ENCODE peak calls at places on chromosome 5, in eight cellular contexts. W, P, H, D, U, O, G and E are unnamed samples.

GRCh38 chr5:61575103-61575502 is 243.0 kb downstream of the ZSWIM6 start:
- DNase-seq in G (peak), O (no peak), P (no peak), U (peak), D (peak), H (no peak), W (peak), E (peak)

GRCh38 chr5:159673538-159673937 is 242.7 kb upstream of the ADRA1B start:
- DNase-seq in P (no peak), O (no peak), G (no peak), D (no peak), W (no peak), U (no peak), H (no peak), E (no peak)

GRCh38 chr5:61301820-61302563 is 30.1 kb upstream of the ZSWIM6 start:
- DNase-seq in D (peak), O (no peak), H (peak), W (peak), U (peak), P (peak), G (peak), E (no peak)

GRCh38 chr5:37184748-37185364 is 64.3 kb downstream of the CPLANE1 start:
- DNase-seq in O (peak), H (no peak), G (no peak), P (no peak), D (no peak), W (no peak), U (no peak), E (no peak)

GRCh38 chr5:167352801-167353200 is 938.6 kb upstream of the WWC1 start:
- DNase-seq in D (no peak), U (no peak), W (peak), H (no peak), O (no peak), G (no peak), P (no peak), E (no peak)

GRCh38 chr5:175107865-175108264 is 336.1 kb downstream of the DRD1 start:
- DNase-seq in D (no peak), P (no peak), O (no peak), G (no peak), W (no peak), U (no peak), H (no peak), E (no peak)

GRCh38 chr5:170221319-170221718 is 11.5 kb upstream of the C5orf58 start:
- DNase-seq in D (peak), P (no peak), O (no peak), U (no peak), W (peak), H (no peak), G (peak), E (no peak)

GRCh38 chr5:121273818-121274433 is 577.8 kb upstream of the FTMT start:
- DNase-seq in G (peak), H (peak), U (peak), P (peak), D (peak), W (peak), O (no peak), E (no peak)

GRCh38 chr5:149863830-149864229 is 80.8 kb downstream of the PDE6A start:
- DNase-seq in D (no peak), U (no peak), G (no peak), W (no peak), H (no peak), P (no peak), O (no peak), E (no peak)

GRCh38 chr5:165620394-165620793 is 2115.0 kb downstream of the MAT2B start:
- DNase-seq in D (peak), G (no peak), P (no peak), W (peak), U (no peak), O (no peak), H (no peak), E (no peak)

GRCh38 chr5:57172466-57172961 is 1.3 kb upstream of the GPBP1 start:
- DNase-seq in U (peak), P (peak), W (peak), H (no peak), D (peak), O (peak), G (peak), E (no peak)

GRCh38 chr5:57862471-57863282 is 380.1 kb upstream of the ACTBL2 start:
- DNase-seq in D (peak), G (peak), P (peak), W (peak), O (no peak), H (no peak), U (peak), E (no peak)

GRCh38 chr5:170540276-170540675 is 36.5 kb downstream of the KCNIP1 start:
- DNase-seq in H (no peak), O (no peak), D (no peak), U (no peak), G (no peak), P (no peak), W (no peak), E (no peak)

GRCh38 chr5:142798099-142798768 is 28.1 kb downstream of the ARHGAP26 start:
- DNase-seq in H (no peak), W (no peak), O (peak), P (no peak), D (no peak), U (no peak), G (no peak), E (no peak)

GRCh38 chr5:141182248-141182647 is at the start of gene PCDHB16:
- DNase-seq in H (peak), U (no peak), O (no peak), D (no peak), G (peak), W (peak), P (no peak), E (no peak)

GRCh38 chr5:127031147-127031862 is 947 bp upstream of the MARCHF3 start:
- DNase-seq in G (no peak), O (no peak), W (no peak), H (no peak), P (no peak), U (no peak), D (no peak), E (no peak)

GRCh38 chr5:53323511-53323910 is 156.9 kb upstream of the FST start:
- DNase-seq in G (no peak), W (no peak), H (no peak), U (peak), P (peak), D (no peak), O (no peak), E (peak)

GRCh38 chr5:53322257-53322656 is 158.2 kb upstream of the FST start:
- DNase-seq in O (no peak), G (no peak), W (no peak), U (no peak), P (no peak), H (no peak), D (no peak), E (no peak)

GRCh38 chr5:53321721-53322120 is 158.7 kb upstream of the FST start:
- DNase-seq in U (no peak), P (no peak), W (no peak), O (no peak), D (no peak), G (no peak), H (no peak), E (no peak)

GRCh38 chr5:53319306-53319705 is 161.1 kb upstream of the FST start:
- DNase-seq in D (no peak), O (no peak), W (no peak), H (no peak), U (no peak), P (no peak), G (no peak), E (peak)

DNA sequence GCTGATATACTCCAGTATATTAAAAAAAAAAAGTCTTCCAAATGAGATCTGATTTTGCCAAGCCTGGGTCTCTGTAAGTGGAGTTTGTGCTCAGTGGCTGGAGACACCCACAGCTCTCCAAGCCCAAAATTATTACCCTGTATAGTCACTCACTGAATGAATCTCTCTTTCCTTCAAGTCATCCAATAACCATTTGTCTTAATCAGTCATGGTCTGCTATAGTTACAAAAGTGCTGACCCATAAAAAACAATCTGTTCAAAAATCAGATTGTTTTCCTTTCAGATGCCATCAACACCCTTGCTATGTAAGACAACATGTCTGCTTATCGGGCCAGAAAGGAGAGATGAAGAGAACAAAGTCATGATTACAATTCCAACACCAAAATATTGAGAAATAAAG is 159.4 kb upstream of the FST start:
- DNase-seq in H (no peak), O (no peak), D (no peak), G (peak), U (no peak), P (no peak), W (no peak), E (no peak)
- H2AFZ ChIP-seq in H (no peak), O (no peak), D (no peak), G (no peak), U (no peak), P (no peak), W (no peak), E (no peak)

DNA sequence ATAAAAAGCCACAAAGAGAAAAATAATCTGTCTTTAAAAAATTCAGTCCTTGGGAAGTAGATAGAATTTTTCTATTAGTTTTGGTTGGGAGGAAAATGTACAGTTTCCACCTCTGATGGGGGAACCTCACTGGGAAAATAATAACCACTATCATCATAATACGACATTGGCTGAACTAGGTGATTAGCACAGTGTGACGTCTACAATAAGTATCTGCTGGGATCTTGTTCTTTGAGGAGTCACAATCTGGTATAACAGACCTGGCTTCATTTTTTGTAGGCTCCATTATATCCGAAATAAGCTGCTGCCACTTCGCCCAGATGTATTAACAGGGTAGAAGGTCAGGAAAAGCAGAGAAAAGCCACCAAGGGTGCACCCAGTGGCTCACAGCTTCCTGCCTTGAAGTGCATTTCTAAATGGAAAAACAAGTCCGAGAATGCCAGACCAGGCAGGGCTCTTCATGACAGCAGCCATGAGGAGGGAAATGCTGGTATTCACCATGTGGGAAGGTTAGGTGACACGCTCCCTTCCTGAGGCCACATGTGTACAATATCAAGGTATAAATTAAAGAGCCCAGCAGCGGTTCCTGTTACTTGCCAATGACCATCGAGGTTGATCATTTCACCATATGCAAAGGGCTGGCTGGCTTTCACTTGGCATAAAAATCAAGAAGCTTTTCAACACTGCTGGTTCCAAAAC is 152.8 kb downstream of the PRELID2 start:
- DNase-seq in W (no peak), G (no peak), D (no peak), O (no peak), P (no peak), H (no peak), U (no peak), E (no peak)
- H2AFZ ChIP-seq in W (no peak), G (peak), D (no peak), O (no peak), P (peak), H (no peak), U (no peak), E (no peak)

DNA sequence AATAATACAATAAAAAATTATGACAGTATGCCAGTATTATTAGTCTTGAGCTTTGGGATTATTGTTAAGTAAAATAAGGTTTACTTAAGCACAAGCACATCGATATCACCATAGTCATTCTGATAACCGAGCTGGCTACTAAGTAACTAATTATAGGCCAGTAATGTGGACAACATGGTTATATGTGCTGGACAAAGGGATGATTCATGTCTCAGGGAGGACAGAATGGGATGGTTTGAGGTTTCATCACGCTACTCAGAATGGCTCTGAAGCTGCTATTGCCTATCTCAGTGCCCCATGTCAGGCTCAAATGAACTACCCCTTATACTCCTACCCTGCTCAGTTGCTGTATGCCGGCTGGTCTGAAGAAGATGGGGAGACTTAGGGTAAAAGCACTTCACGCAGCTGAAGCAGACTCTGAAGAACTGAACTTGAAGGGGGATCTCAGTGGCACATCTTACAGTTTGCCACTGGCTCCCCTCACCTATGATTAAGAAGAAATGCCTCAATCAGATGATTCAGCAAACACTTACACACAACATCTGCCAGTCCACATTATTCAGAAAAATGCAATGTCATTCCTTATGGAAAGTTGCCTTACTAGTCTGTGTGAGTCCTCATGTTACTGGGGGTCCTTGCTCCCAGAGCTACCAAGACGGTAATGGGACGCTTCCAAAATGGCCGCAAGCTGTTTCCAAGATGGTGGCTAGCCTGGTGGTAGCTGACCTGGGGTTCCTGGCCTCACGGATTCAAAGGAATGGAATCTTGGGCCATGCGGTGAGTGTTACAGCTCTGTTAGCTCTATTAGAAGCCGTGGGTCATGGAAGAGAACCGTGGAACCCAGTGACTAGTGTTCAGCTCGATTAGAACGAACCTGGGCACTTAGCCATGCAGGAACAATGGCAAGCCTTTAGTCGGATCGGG is 1098.6 kb downstream of the TAF11L14 start:
- DNase-seq in H (no peak), D (no peak), O (no peak), W (no peak), G (no peak), P (no peak), U (no peak), E (no peak)
- H2AFZ ChIP-seq in H (no peak), D (no peak), O (no peak), W (no peak), G (no peak), P (no peak), U (no peak), E (no peak)

GRCh38 chr5:72470817-72471216 is 36.4 kb downstream of the ZNF366 start:
- DNase-seq in D (no peak), H (peak), O (no peak), U (peak), G (peak), W (no peak), P (peak), E (peak)
- H2AFZ ChIP-seq in D (no peak), H (no peak), O (no peak), U (no peak), G (no peak), W (no peak), P (no peak), E (no peak)

GRCh38 chr5:134423376-134423775 is 11.7 kb upstream of the CDKN2AIPNL start:
- DNase-seq in O (no peak), H (no peak), W (no peak), D (no peak), G (no peak), P (no peak), U (no peak), E (no peak)

GRCh38 chr5:134426362-134426761 is 14.7 kb upstream of the CDKN2AIPNL start:
- DNase-seq in D (no peak), P (no peak), H (no peak), O (no peak), G (no peak), U (no peak), W (no peak), E (no peak)

GRCh38 chr5:134430001-134430569 is 18.4 kb upstream of the CDKN2AIPNL start:
- DNase-seq in W (no peak), H (no peak), G (no peak), O (no peak), D (no peak), P (no peak), U (no peak), E (no peak)

GRCh38 chr5:134432174-134432573 is 20.5 kb upstream of the CDKN2AIPNL start:
- DNase-seq in H (no peak), P (no peak), D (no peak), W (no peak), O (no peak), G (no peak), U (no peak), E (no peak)

GRCh38 chr5:134427540-134428041 is 15.9 kb upstream of the CDKN2AIPNL start:
- DNase-seq in P (no peak), O (no peak), G (no peak), D (no peak), H (no peak), U (no peak), W (no peak), E (no peak)
- H2AFZ ChIP-seq in P (peak), O (no peak), G (peak), D (no peak), H (no peak), U (no peak), W (no peak), E (peak)